ENCODE peak calls at places on chromosomes 16 and 17, in four cellular contexts. T is T47D, I is ascending aorta, Y is T-helper 2 cell. L is an unnamed sample.

GRCh38 chr17:82252511-82253178 is 20.9 kb downstream of the CSNK1D start:
- DNase-seq in T (no peak), I (no peak), Y (no peak), L (no peak)

GRCh38 chr17:13114601-13115024 is 96.8 kb upstream of the ELAC2 start:
- DNase-seq in T (peak), I (no peak), Y (no peak), L (peak)

GRCh38 chr16:48385272-48385953 is at the start of gene SIAH1:
- DNase-seq in T (peak), I (peak), Y (peak), L (peak)

GRCh38 chr17:80861892-80862291 is 129.7 kb upstream of the CHMP6 start:
- DNase-seq in T (peak), I (no peak), Y (peak), L (no peak)

GRCh38 chr16:2486645-2487516 is 12.0 kb downstream of the TBC1D24 start:
- DNase-seq in T (no peak), I (no peak), Y (peak), L (no peak)

GRCh38 chr17:57604771-57605733 is 140.0 kb downstream of the CCDC182 start:
- DNase-seq in T (peak), I (no peak), Y (no peak), L (no peak)

GRCh38 chr17:251531-251930 is 70.1 kb upstream of the DOC2B start:
- DNase-seq in T (no peak), I (no peak), Y (no peak), L (no peak)

GRCh38 chr17:44209786-44210341 is 9.6 kb downstream of the UBTF start:
- DNase-seq in T (no peak), I (no peak), Y (peak), L (no peak)

GRCh38 chr16:15950167-15950854 is 895 bp downstream of the ABCC1 start:
- DNase-seq in T (peak), I (no peak), Y (peak), L (no peak)

GRCh38 chr17:55601874-55602364 is 90.7 kb upstream of the SMIM36 start:
- DNase-seq in T (peak), I (no peak), Y (no peak), L (peak)

GRCh38 chr17:82956146-82956725 is 116.4 kb upstream of the ZNF750 start:
- DNase-seq in T (no peak), I (no peak), Y (no peak), L (no peak)